ENCODE peak calls at places on chromosomes 3 and 15, in ten cellular contexts. One of them, this sample, is unnamed.

GRCh38 chr3:69143605-69144004 is 21.2 kb upstream of the LMOD3 start:
- DNase-seq in A549: peak
- DNase-seq in stomach: no peak
- DNase-seq in tibial nerve: no peak
- DNase-seq in sigmoid colon: no peak
- DNase-seq in ovary: no peak
- DNase-seq in H1: no peak
- DNase-seq in upper lobe of left lung: no peak
- DNase-seq in HepG2: no peak
- DNase-seq in suprapubic skin: no peak
- DNase-seq in this sample: no peak

GRCh38 chr3:17329932-17330331 is 412.5 kb downstream of the TBC1D5 start:
- DNase-seq in A549: no peak
- DNase-seq in stomach: no peak
- DNase-seq in tibial nerve: no peak
- DNase-seq in sigmoid colon: no peak
- DNase-seq in ovary: no peak
- DNase-seq in H1: no peak
- DNase-seq in upper lobe of left lung: no peak
- DNase-seq in HepG2: no peak
- DNase-seq in suprapubic skin: no peak
- DNase-seq in this sample: no peak

GRCh38 chr3:153103406-153103945 is 58.5 kb upstream of the RAP2B start:
- DNase-seq in A549: peak
- DNase-seq in stomach: no peak
- DNase-seq in tibial nerve: no peak
- DNase-seq in sigmoid colon: no peak
- DNase-seq in ovary: no peak
- DNase-seq in H1: no peak
- DNase-seq in upper lobe of left lung: no peak
- DNase-seq in HepG2: no peak
- DNase-seq in suprapubic skin: no peak
- DNase-seq in this sample: no peak

GRCh38 chr15:52171807-52172206 is 19.4 kb downstream of the GNB5 start:
- DNase-seq in A549: no peak
- DNase-seq in stomach: no peak
- DNase-seq in tibial nerve: no peak
- DNase-seq in sigmoid colon: no peak
- DNase-seq in ovary: no peak
- DNase-seq in H1: no peak
- DNase-seq in upper lobe of left lung: no peak
- DNase-seq in HepG2: no peak
- DNase-seq in suprapubic skin: no peak
- DNase-seq in this sample: no peak

GRCh38 chr3:49339947-49340800 is at the start of gene USP4:
- DNase-seq in A549: peak
- DNase-seq in stomach: peak
- DNase-seq in tibial nerve: peak
- DNase-seq in sigmoid colon: peak
- DNase-seq in ovary: peak
- DNase-seq in H1: peak
- DNase-seq in upper lobe of left lung: peak
- DNase-seq in HepG2: peak
- DNase-seq in suprapubic skin: peak
- DNase-seq in this sample: peak

GRCh38 chr3:124780356-124780755 is 50.1 kb downstream of the UMPS start:
- DNase-seq in A549: no peak
- DNase-seq in stomach: no peak
- DNase-seq in tibial nerve: peak
- DNase-seq in sigmoid colon: peak
- DNase-seq in ovary: peak
- DNase-seq in H1: no peak
- DNase-seq in upper lobe of left lung: no peak
- DNase-seq in HepG2: no peak
- DNase-seq in suprapubic skin: peak
- DNase-seq in this sample: peak

GRCh38 chr3:33453331-33453761 is 13.1 kb upstream of the UBP1 start:
- DNase-seq in A549: no peak
- DNase-seq in stomach: no peak
- DNase-seq in tibial nerve: no peak
- DNase-seq in sigmoid colon: no peak
- DNase-seq in ovary: no peak
- DNase-seq in H1: no peak
- DNase-seq in upper lobe of left lung: peak
- DNase-seq in HepG2: no peak
- DNase-seq in suprapubic skin: no peak
- DNase-seq in this sample: no peak

GRCh38 chr15:63372018-63372705 is 9.5 kb downstream of the CA12 start:
- DNase-seq in A549: peak
- DNase-seq in stomach: no peak
- DNase-seq in tibial nerve: no peak
- DNase-seq in sigmoid colon: peak
- DNase-seq in ovary: no peak
- DNase-seq in H1: no peak
- DNase-seq in upper lobe of left lung: no peak
- DNase-seq in HepG2: no peak
- DNase-seq in suprapubic skin: peak
- DNase-seq in this sample: no peak

GRCh38 chr15:44584162-44584749 is 47.3 kb downstream of the EIF3J start:
- DNase-seq in A549: peak
- DNase-seq in stomach: peak
- DNase-seq in tibial nerve: no peak
- DNase-seq in sigmoid colon: no peak
- DNase-seq in ovary: no peak
- DNase-seq in H1: peak
- DNase-seq in upper lobe of left lung: no peak
- DNase-seq in HepG2: peak
- DNase-seq in suprapubic skin: no peak
- DNase-seq in this sample: peak

GRCh38 chr3:14605070-14605469 is 46.5 kb upstream of the CCDC174 start:
- DNase-seq in A549: peak
- DNase-seq in stomach: peak
- DNase-seq in tibial nerve: no peak
- DNase-seq in sigmoid colon: no peak
- DNase-seq in ovary: no peak
- DNase-seq in H1: no peak
- DNase-seq in upper lobe of left lung: no peak
- DNase-seq in HepG2: no peak
- DNase-seq in suprapubic skin: no peak
- DNase-seq in this sample: no peak

GRCh38 chr3:99114565-99115291 is 213.2 kb upstream of the DCBLD2 start:
- DNase-seq in A549: peak
- DNase-seq in stomach: no peak
- DNase-seq in tibial nerve: no peak
- DNase-seq in sigmoid colon: no peak
- DNase-seq in ovary: no peak
- DNase-seq in H1: peak
- DNase-seq in upper lobe of left lung: no peak
- DNase-seq in HepG2: peak
- DNase-seq in suprapubic skin: no peak
- DNase-seq in this sample: no peak

GRCh38 chr15:64808785-64809453 is 16.5 kb downstream of the PIF1 start:
- DNase-seq in A549: no peak
- DNase-seq in stomach: no peak
- DNase-seq in tibial nerve: no peak
- DNase-seq in sigmoid colon: no peak
- DNase-seq in ovary: no peak
- DNase-seq in H1: peak
- DNase-seq in upper lobe of left lung: no peak
- DNase-seq in HepG2: no peak
- DNase-seq in suprapubic skin: no peak
- DNase-seq in this sample: no peak

GRCh38 chr3:25573386-25574171 is 91.1 kb downstream of the TOP2B start:
- DNase-seq in A549: no peak
- DNase-seq in stomach: no peak
- DNase-seq in tibial nerve: no peak
- DNase-seq in sigmoid colon: no peak
- DNase-seq in ovary: no peak
- DNase-seq in H1: no peak
- DNase-seq in upper lobe of left lung: peak
- DNase-seq in HepG2: no peak
- DNase-seq in suprapubic skin: no peak
- DNase-seq in this sample: no peak
- TF ChIP-seq EP300 in A549: no peak
- TF ChIP-seq EP300 in stomach: no peak
- TF ChIP-seq EP300 in tibial nerve: no peak
- TF ChIP-seq EP300 in sigmoid colon: no peak
- TF ChIP-seq EP300 in ovary: no peak
- TF ChIP-seq EP300 in H1: no peak
- TF ChIP-seq EP300 in upper lobe of left lung: no peak
- TF ChIP-seq EP300 in HepG2: no peak
- TF ChIP-seq EP300 in suprapubic skin: no peak
- TF ChIP-seq EP300 in this sample: no peak

GRCh38 chr15:73686781-73687256 is 2.6 kb downstream of the CD276 start:
- DNase-seq in A549: peak
- DNase-seq in stomach: no peak
- DNase-seq in tibial nerve: no peak
- DNase-seq in sigmoid colon: peak
- DNase-seq in ovary: no peak
- DNase-seq in H1: no peak
- DNase-seq in upper lobe of left lung: no peak
- DNase-seq in HepG2: no peak
- DNase-seq in suprapubic skin: no peak
- DNase-seq in this sample: no peak
- TF ChIP-seq CTCF in A549: no peak
- TF ChIP-seq CTCF in stomach: no peak
- TF ChIP-seq CTCF in tibial nerve: no peak
- TF ChIP-seq CTCF in sigmoid colon: no peak
- TF ChIP-seq CTCF in ovary: no peak
- TF ChIP-seq CTCF in H1: no peak
- TF ChIP-seq CTCF in upper lobe of left lung: no peak
- TF ChIP-seq CTCF in HepG2: no peak
- TF ChIP-seq CTCF in suprapubic skin: no peak
- TF ChIP-seq CTCF in this sample: no peak

DNA sequence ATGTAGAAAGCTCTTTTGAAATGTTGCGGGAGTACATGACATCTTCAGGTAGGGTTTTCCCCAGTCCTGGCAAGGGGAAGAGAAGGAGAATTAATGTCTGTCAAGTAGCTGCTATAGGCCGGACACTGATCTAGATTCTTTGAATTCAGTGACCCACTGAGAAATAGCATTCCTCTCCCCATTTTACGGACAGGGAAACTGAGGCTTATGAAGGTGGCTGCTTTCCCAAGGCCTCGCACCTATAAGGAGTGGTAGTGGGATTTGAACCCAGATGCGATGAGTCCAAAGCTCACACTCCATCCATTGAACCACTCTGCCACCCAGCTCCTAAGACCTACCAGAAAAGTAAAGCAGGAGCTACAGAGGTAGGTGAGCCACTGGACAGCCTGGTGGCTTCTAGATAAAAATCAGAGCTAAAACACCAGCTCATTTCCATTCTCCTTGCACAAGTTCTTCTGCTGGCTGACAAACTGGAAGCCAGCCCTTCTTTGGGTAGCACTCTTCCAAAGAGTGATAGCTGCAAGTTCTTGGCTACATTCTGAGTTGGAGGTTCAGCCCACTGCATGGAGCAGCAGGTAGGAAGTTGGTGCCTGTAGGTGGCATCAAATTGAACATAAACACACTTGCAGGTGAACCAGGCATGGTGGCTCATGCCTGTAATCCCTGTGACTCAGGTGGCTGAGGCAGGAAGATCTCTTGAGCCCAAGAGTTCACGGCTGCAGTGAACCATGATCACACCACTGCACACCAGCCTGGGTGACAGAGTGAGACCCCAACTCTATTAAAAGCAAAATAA is 22.0 kb downstream of the ZNF710 start:
- DNase-seq in A549: no peak
- DNase-seq in stomach: no peak
- DNase-seq in tibial nerve: no peak
- DNase-seq in sigmoid colon: peak
- DNase-seq in ovary: no peak
- DNase-seq in H1: no peak
- DNase-seq in upper lobe of left lung: no peak
- DNase-seq in HepG2: no peak
- DNase-seq in suprapubic skin: peak
- DNase-seq in this sample: peak
- TF ChIP-seq EP300 in A549: no peak
- TF ChIP-seq EP300 in stomach: no peak
- TF ChIP-seq EP300 in tibial nerve: no peak
- TF ChIP-seq EP300 in sigmoid colon: no peak
- TF ChIP-seq EP300 in ovary: no peak
- TF ChIP-seq EP300 in H1: no peak
- TF ChIP-seq EP300 in upper lobe of left lung: no peak
- TF ChIP-seq EP300 in HepG2: no peak
- TF ChIP-seq EP300 in suprapubic skin: no peak
- TF ChIP-seq EP300 in this sample: no peak

GRCh38 chr3:188486952-188487351 is 333.0 kb downstream of the LPP start:
- DNase-seq in A549: no peak
- DNase-seq in stomach: no peak
- DNase-seq in tibial nerve: no peak
- DNase-seq in sigmoid colon: no peak
- DNase-seq in ovary: no peak
- DNase-seq in H1: no peak
- DNase-seq in upper lobe of left lung: no peak
- DNase-seq in HepG2: no peak
- DNase-seq in suprapubic skin: no peak
- DNase-seq in this sample: no peak

GRCh38 chr3:188487652-188488051 is 333.7 kb downstream of the LPP start:
- DNase-seq in A549: no peak
- DNase-seq in stomach: no peak
- DNase-seq in tibial nerve: no peak
- DNase-seq in sigmoid colon: no peak
- DNase-seq in ovary: no peak
- DNase-seq in H1: no peak
- DNase-seq in upper lobe of left lung: no peak
- DNase-seq in HepG2: no peak
- DNase-seq in suprapubic skin: no peak
- DNase-seq in this sample: no peak

GRCh38 chr3:188476930-188477329 is 323.0 kb downstream of the LPP start:
- DNase-seq in A549: no peak
- DNase-seq in stomach: no peak
- DNase-seq in tibial nerve: no peak
- DNase-seq in sigmoid colon: no peak
- DNase-seq in ovary: no peak
- DNase-seq in H1: no peak
- DNase-seq in upper lobe of left lung: no peak
- DNase-seq in HepG2: no peak
- DNase-seq in suprapubic skin: no peak
- DNase-seq in this sample: no peak

GRCh38 chr3:188486126-188486525 is 332.2 kb downstream of the LPP start:
- DNase-seq in A549: no peak
- DNase-seq in stomach: no peak
- DNase-seq in tibial nerve: no peak
- DNase-seq in sigmoid colon: no peak
- DNase-seq in ovary: no peak
- DNase-seq in H1: no peak
- DNase-seq in upper lobe of left lung: no peak
- DNase-seq in HepG2: no peak
- DNase-seq in suprapubic skin: no peak
- DNase-seq in this sample: no peak

DNA sequence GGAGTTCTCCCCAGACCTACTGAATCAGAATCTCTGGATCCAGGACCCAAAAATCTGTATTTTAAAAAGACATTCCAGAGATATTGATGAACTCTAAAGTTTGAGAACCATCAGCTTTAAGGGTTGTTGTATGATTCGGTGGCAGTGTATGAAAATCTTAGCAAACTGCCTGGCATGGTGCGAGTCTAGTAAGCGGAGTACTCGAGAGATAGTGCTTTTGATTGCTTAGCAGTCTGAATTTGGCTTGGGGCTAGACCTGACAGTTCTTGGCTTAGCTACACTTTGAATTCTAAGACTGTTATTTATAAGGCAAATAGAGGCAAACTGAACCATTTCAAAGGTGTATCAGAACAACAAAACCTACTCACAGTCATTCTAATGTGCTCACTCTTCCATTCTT is 329.0 kb downstream of the LPP start:
- DNase-seq in A549: no peak
- DNase-seq in stomach: no peak
- DNase-seq in tibial nerve: no peak
- DNase-seq in sigmoid colon: no peak
- DNase-seq in ovary: no peak
- DNase-seq in H1: no peak
- DNase-seq in upper lobe of left lung: no peak
- DNase-seq in HepG2: no peak
- DNase-seq in suprapubic skin: no peak
- DNase-seq in this sample: no peak
- TF ChIP-seq CTCF in A549: no peak
- TF ChIP-seq CTCF in stomach: no peak
- TF ChIP-seq CTCF in tibial nerve: no peak
- TF ChIP-seq CTCF in sigmoid colon: no peak
- TF ChIP-seq CTCF in ovary: no peak
- TF ChIP-seq CTCF in H1: no peak
- TF ChIP-seq CTCF in upper lobe of left lung: no peak
- TF ChIP-seq CTCF in HepG2: no peak
- TF ChIP-seq CTCF in suprapubic skin: no peak
- TF ChIP-seq CTCF in this sample: no peak